ENCODE peak calls at places on chromosome 4, in five cellular contexts. Y is adrenal gland, E is left ventricle myocardium inferior, G is neural progenitor cell, D is fibroblast of lung. V is an unnamed sample.

GRCh38 chr4:105147226-105148151 is 813 bp downstream of the TET2 start:
- DNase-seq in E (no peak), Y (peak), D (peak), G (peak), V (peak)

GRCh38 chr4:73417342-73417741 is 13.3 kb downstream of the ALB start:
- DNase-seq in G (no peak), D (no peak), Y (no peak), E (no peak), V (no peak)

GRCh38 chr4:55636622-55636999 is 513 bp upstream of the NMU start:
- DNase-seq in G (peak), D (no peak), E (no peak), Y (no peak), V (no peak)

GRCh38 chr4:100985576-100985975 is 361.8 kb downstream of the PPP3CA start:
- DNase-seq in D (no peak), E (no peak), G (no peak), Y (no peak), V (no peak)

GRCh38 chr4:2368779-2369437 is 49.5 kb downstream of the ZFYVE28 start:
- DNase-seq in E (no peak), D (no peak), Y (no peak), G (no peak), V (no peak)

GRCh38 chr4:16269742-16270522 is 43.7 kb upstream of the TAPT1 start:
- DNase-seq in G (no peak), D (peak), Y (no peak), E (no peak), V (peak)

GRCh38 chr4:48831532-48832015 is 686 bp downstream of the OCIAD1 start:
- DNase-seq in G (no peak), D (no peak), E (no peak), Y (no peak), V (no peak)

GRCh38 chr4:119648398-119648797 is 19.8 kb upstream of the PDE5A start:
- DNase-seq in G (no peak), D (no peak), Y (no peak), E (no peak), V (no peak)

GRCh38 chr4:4631150-4631549 is 89.3 kb upstream of the STX18 start:
- DNase-seq in G (no peak), D (no peak), Y (no peak), E (no peak), V (no peak)

GRCh38 chr4:101961144-101961543 is 170.6 kb downstream of the BANK1 start:
- DNase-seq in G (peak), Y (no peak), E (no peak), D (peak), V (no peak)

GRCh38 chr4:112511294-112512118 is 4.5 kb downstream of the NEUROG2 start:
- DNase-seq in E (no peak), G (peak), Y (no peak), D (no peak), V (no peak)

GRCh38 chr4:141432000-141432712 is 204.2 kb upstream of the IL15 start:
- DNase-seq in D (peak), G (no peak), Y (no peak), E (no peak), V (no peak)

GRCh38 chr4:104524591-104524990 is 29.9 kb upstream of the CXXC4 start:
- DNase-seq in Y (no peak), E (no peak), G (no peak), D (peak), V (no peak)

GRCh38 chr4:17373666-17374065 is 138.2 kb downstream of the QDPR start:
- DNase-seq in E (no peak), D (no peak), G (no peak), Y (no peak), V (no peak)

GRCh38 chr4:2938906-2939305 is 24.3 kb downstream of the NOP14 start:
- DNase-seq in Y (no peak), D (no peak), E (peak), G (no peak), V (no peak)

GRCh38 chr4:156169011-156169410 is 215.3 kb upstream of the CTSO start:
- DNase-seq in G (peak), E (peak), D (peak), Y (no peak), V (peak)

GRCh38 chr4:89166971-89167475 is 55.7 kb downstream of the TIGD2 start:
- DNase-seq in E (no peak), G (no peak), Y (no peak), D (peak), V (no peak)

GRCh38 chr4:73127839-73128448 is 58.4 kb upstream of the COX18 start:
- DNase-seq in Y (peak), E (no peak), G (peak), D (peak), V (peak)

DNA sequence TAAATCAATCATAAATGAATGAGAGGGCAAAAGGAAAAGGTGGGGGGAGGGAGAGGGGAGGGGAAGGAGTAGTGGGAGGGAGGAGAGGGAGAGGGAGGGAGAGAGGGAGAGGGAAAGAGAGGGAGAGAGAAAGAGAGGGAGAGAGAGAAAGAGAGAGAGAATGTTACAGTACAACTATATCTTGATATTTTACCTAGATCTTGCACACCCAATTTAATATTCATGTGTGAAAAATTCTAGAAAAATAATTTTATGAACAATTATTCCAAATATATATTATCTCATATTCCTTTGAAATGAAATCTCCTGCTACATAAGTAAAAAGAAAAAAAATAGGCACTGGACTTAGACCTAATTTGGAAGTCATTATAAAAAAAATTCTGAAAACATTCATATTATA is 120.0 kb downstream of the SCLT1 start:
- DNase-seq in Y (no peak), D (no peak), E (no peak), G (no peak), V (no peak)
- H3K27ac ChIP-seq in Y (no peak), D (no peak), E (no peak), G (no peak), V (no peak)

GRCh38 chr4:754221-755120 is 48.8 kb downstream of the PCGF3 start:
- DNase-seq in E (no peak), D (no peak), Y (no peak), G (no peak), V (no peak)

GRCh38 chr4:748461-748860 is 42.8 kb downstream of the PCGF3 start:
- DNase-seq in E (no peak), G (no peak), Y (no peak), D (no peak), V (no peak)

GRCh38 chr4:749771-750666 is 44.4 kb downstream of the PCGF3 start:
- DNase-seq in G (no peak), Y (peak), D (peak), E (no peak), V (no peak)

GRCh38 chr4:751676-752075 is 46.0 kb downstream of the PCGF3 start:
- DNase-seq in G (no peak), D (peak), E (no peak), Y (no peak), V (no peak)

GRCh38 chr4:752196-752861 is 46.7 kb downstream of the PCGF3 start:
- DNase-seq in D (peak), E (no peak), Y (no peak), G (no peak), V (no peak)
- H3K27ac ChIP-seq in D (no peak), E (no peak), Y (peak), G (no peak), V (no peak)

DNA sequence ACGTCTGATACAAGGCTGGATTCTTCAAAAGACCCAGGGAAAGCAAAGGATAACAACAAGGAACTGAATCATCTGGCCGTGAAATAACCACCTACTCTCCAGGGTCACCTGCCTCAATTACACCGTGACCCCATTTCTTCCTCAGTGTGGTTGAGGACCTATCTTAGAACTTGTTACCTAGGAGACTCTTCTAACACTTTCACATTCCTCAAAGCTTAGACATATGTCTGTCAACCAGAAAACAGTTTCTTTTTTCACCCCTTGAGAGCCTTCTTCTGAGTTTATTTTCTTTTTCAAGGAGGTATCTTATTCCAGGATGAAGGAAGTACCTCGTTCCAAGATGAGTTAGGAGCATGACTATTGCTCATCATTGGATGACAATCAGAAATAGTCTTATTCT is 337.8 kb downstream of the ARHGAP24 start:
- DNase-seq in Y (no peak), E (no peak), G (no peak), D (peak), V (no peak)
- H3K27ac ChIP-seq in Y (no peak), E (peak), G (no peak), D (no peak), V (no peak)

GRCh38 chr4:5710065-5710961 is 688 bp upstream of the EVC start:
- DNase-seq in G (peak), D (peak), E (no peak), Y (no peak), V (peak)
- H3K27ac ChIP-seq in G (no peak), D (peak), E (peak), Y (peak), V (no peak)

GRCh38 chr4:186144180-186144579 is 39.7 kb downstream of the FAM149A start:
- DNase-seq in E (peak), D (peak), G (peak), Y (peak), V (peak)
- H3K27ac ChIP-seq in E (peak), D (peak), G (no peak), Y (peak), V (no peak)

GRCh38 chr4:115841873-115842272 is 728.5 kb upstream of the NDST4 start:
- DNase-seq in D (no peak), E (no peak), G (no peak), Y (no peak), V (no peak)

GRCh38 chr4:115844180-115844579 is 730.8 kb upstream of the NDST4 start:
- DNase-seq in G (no peak), E (no peak), Y (no peak), D (no peak), V (no peak)
- H3K27ac ChIP-seq in G (peak), E (no peak), Y (no peak), D (no peak), V (no peak)

GRCh38 chr4:109574931-109575804 is 15.1 kb downstream of the MCUB start:
- DNase-seq in E (no peak), G (no peak), Y (no peak), D (no peak), V (no peak)
- H3K27ac ChIP-seq in E (no peak), G (no peak), Y (no peak), D (no peak), V (no peak)

DNA sequence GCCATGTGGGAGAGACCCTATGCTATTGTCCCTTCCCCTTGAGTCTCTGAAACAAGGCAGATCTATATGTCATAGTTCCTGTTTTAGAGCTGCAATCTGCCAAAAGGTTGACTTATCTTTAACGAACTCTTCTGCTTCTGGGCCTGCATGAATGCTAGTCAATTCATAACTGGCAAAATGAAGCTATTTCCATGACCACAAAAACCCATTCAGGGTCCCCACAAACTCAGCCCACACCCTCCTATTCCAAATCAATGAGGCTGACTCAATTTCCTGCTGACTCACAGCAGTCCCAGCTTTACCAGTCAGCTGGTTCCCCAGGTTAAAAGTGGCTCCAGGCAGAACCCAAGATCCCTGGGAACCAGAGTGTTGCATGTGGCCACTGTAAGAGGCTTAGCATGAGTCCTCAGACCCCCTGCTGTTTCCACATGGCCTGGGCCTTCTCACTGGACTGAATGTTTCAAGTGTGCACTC is 25.2 kb upstream of the SOD3 start:
- DNase-seq in E (no peak), Y (no peak), G (peak), D (peak), V (peak)
- H3K27ac ChIP-seq in E (no peak), Y (no peak), G (no peak), D (peak), V (no peak)

GRCh38 chr4:145481942-145482208 is 222 bp downstream of the SMAD1 start:
- DNase-seq in E (no peak), Y (no peak), D (no peak), G (no peak), V (no peak)

GRCh38 chr4:145484240-145484846 is 2.7 kb downstream of the SMAD1 start:
- DNase-seq in Y (no peak), E (no peak), G (no peak), D (no peak), V (no peak)

GRCh38 chr4:145482209-145483021 is 762 bp downstream of the SMAD1 start:
- DNase-seq in E (peak), D (peak), Y (peak), G (peak), V (peak)

GRCh38 chr4:145481164-145481941 is at the start of gene SMAD1:
- DNase-seq in G (peak), Y (peak), E (peak), D (peak), V (peak)

DNA sequence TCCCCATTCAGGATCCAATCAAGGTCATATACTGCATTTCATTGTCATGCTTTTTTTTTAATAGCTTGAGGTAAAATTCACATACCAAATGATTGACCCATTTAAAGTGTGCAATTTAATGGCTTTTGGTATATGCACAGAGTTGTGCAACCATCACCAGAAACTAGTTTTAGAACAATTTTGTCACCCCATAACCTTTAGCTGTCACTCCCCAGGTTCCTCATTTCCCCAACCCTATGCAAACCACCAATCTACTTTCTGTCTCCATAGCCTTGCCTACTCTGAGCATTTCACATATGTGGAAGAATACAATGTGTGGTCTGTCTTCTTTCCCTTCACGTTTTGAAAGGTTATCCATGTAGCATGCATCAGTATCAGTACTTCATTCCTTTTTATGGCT is 1.4 kb upstream of the SMAD1 start:
- DNase-seq in Y (no peak), E (no peak), G (no peak), D (no peak), V (no peak)
- H3K27ac ChIP-seq in Y (no peak), E (no peak), G (no peak), D (no peak), V (no peak)

GRCh38 chr4:90189128-90189527 is 61.9 kb downstream of the CCSER1 start:
- DNase-seq in Y (no peak), G (no peak), D (no peak), E (no peak), V (no peak)
- H3K27ac ChIP-seq in Y (no peak), G (no peak), D (no peak), E (peak), V (no peak)

V was measured in cardiac muscle cell.